ENCODE peak calls at places on chromosomes 13 and 19, in five cellular contexts. E is endothelial cell, O is AG09319, X is progenitor cell of endocrine pancreas, N is neural crest cell. C is an unnamed sample.

GRCh38 chr13:99955747-99956472 is 15.7 kb downstream of the ZIC5 start:
- DNase-seq in E (peak), O (no peak), X (no peak), N (no peak), C (no peak)

GRCh38 chr13:26034018-26034417 is 17.8 kb downstream of the SHISA2 start:
- DNase-seq in E (no peak), O (no peak), X (no peak), N (no peak), C (no peak)

GRCh38 chr13:20206065-20206725 is 13.5 kb upstream of the GJB2 start:
- DNase-seq in E (no peak), O (no peak), X (no peak), N (no peak), C (no peak)

GRCh38 chr13:21695536-21695935 is 24.7 kb downstream of the FGF9 start:
- DNase-seq in E (no peak), O (no peak), X (no peak), N (no peak), C (no peak)

GRCh38 chr19:34962945-34963530 is 991 bp downstream of the ZNF792 start:
- DNase-seq in E (peak), O (no peak), X (no peak), N (no peak), C (no peak)

GRCh38 chr19:4323692-4324091 is 14.9 kb downstream of the STAP2 start:
- DNase-seq in E (no peak), O (no peak), X (no peak), N (no peak), C (no peak)

GRCh38 chr13:59259416-59260000 is 904.2 kb downstream of the DIAPH3 start:
- DNase-seq in E (no peak), O (no peak), X (no peak), N (no peak), C (no peak)

GRCh38 chr13:88622362-88622973 is 951.3 kb downstream of the SLITRK5 start:
- DNase-seq in E (no peak), O (no peak), X (no peak), N (no peak), C (peak)

GRCh38 chr13:98332691-98333090 is 155.6 kb upstream of the RNF113B start:
- DNase-seq in E (no peak), O (no peak), X (no peak), N (no peak), C (no peak)

GRCh38 chr13:67736646-67737420 is 506.7 kb upstream of the PCDH9 start:
- DNase-seq in E (peak), O (no peak), X (peak), N (peak), C (no peak)

GRCh38 chr13:113777311-113778260 is 18.6 kb downstream of the TMEM255B start:
- DNase-seq in E (peak), O (no peak), X (peak), N (peak), C (no peak)

GRCh38 chr13:56902276-56902675 is 238.4 kb upstream of the PRR20A start:
- DNase-seq in E (no peak), O (no peak), X (no peak), N (no peak), C (no peak)

GRCh38 chr19:5774921-5775320 is 9.6 kb downstream of the PRR22 start:
- DNase-seq in E (no peak), O (no peak), X (no peak), N (no peak), C (no peak)

GRCh38 chr19:50315773-50316448 is 13.3 kb downstream of the KCNC3 start:
- DNase-seq in E (no peak), O (no peak), X (no peak), N (no peak), C (no peak)

GRCh38 chr13:113029487-113030258 is 60.7 kb downstream of the MCF2L start:
- DNase-seq in E (peak), O (no peak), X (peak), N (peak), C (peak)

GRCh38 chr19:37304190-37304883 is 66.6 kb upstream of the ZNF527 start:
- DNase-seq in E (no peak), O (no peak), X (peak), N (peak), C (no peak)

GRCh38 chr13:85095887-85096286 is 703.3 kb downstream of the SLITRK6 start:
- DNase-seq in E (no peak), O (no peak), X (no peak), N (no peak), C (no peak)

DNA sequence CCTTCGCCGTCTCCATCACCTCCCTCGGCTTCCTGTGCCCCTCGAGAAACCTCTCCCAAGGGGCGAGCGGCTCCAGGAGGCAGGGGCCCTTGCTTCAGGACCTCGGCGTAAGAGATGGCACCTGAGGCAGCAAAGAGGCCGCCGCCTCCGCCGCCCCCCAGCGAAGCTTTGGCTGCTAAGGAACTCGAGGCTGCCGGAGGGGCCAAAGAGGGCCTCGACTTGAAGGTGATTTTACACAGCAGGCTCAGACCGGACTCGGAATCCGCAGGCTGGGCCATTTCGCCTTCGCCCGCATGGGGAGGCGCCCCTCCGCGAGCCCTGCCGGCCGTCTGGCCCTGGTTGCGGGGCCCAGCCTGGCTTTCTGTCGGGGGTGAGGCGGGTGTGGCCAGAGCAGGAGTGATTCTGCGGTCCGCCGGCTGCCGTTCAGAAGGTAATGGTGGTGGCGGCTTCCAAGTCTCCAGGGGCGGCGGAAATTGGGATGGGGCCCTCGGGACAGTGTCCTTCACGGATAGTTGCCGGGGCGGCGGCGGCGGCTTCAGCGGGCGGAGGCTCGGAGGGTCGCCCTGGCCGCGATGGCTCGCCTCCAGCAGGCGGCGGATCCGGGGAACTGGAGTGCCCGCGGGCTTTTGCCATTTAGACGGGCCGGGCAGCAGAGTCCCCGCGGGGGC is 1.4 kb downstream of the GGN start:
- DNase-seq in E (peak), O (no peak), X (no peak), N (no peak), C (no peak)
- TF ChIP-seq CTCF in E (no peak), O (no peak), X (no peak), N (no peak), C (no peak)

GRCh38 chr19:8335343-8336071 is 7.6 kb downstream of the KANK3 start:
- DNase-seq in E (no peak), O (no peak), X (no peak), N (no peak), C (no peak)
- TF ChIP-seq CTCF in E (no peak), O (no peak), X (peak), N (peak), C (no peak)

DNA sequence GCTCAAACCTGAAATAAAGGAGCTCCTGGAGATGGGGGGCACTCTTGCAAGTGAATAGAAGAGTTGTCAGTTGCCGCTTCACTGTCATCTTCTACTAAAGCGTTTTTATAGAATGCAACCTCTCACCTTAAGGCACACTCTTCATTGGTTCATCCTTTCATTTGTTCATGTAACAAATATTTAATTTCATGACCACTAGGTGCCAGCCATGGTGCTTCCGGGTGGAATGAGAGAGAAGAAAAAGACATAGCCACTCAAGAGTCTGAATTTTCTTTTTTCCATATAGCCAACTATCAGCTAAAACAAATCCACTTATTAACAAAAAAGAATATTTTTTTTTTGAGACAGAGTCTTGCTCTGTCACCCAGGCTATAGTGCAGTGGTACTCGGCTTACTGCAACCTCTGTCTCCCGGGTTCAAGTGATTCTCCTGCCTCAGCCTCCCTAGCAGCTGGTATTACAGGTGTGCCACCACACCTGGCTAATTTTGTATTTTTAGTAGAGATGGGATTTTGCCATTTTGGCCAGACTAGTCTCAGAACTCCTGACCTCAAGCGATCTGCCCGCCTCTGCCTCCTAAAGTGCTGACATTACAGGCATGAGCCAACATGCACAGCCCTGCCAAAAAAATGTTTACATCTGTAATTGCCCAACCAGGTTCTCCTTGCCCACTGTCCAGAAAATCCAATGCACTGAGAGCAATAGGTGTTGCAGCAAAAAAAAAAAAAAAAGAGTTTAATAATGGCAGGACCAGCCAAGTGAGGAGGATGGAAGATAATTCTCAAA is 22.1 kb upstream of the SACS start:
- DNase-seq in E (no peak), O (no peak), X (no peak), N (no peak), C (no peak)
- TF ChIP-seq CTCF in E (no peak), O (no peak), X (no peak), N (no peak), C (no peak)

DNA sequence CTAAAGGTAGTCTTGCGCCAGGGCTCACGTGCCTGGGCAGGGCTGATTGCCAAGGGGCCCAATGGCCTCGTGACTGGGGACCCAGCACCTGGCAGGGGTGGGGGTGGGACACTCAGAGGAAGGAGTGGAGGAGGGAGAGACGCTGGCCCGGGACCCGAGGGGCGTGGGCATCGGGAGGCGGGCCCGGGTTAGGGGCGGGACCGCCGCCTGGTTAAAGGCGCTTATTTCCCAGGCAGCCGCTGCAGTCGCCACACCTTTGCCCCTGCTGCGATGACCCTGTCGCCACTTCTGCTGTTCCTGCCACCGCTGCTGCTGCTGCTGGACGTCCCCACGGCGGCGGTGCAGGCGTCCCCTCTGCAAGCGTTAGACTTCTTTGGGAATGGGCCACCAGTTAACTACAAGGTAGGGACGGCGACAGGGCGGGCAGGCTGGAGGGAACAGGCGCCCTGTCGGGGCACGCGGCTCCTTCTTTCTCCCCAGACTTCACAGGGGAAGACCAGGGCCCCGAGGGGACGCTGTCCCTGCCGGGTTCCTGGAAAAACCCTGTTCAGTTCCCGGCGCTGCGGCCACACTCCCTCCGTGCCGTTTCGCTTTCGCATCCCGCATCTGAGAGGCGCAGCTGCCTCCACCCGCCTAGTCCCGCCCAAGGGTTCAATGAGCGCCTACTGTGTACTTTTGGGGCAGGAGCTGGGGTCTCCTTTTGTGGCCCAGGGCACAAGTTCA is at the start of gene IFI30:
- DNase-seq in E (no peak), O (no peak), X (no peak), N (no peak), C (peak)
- TF ChIP-seq CTCF in E (no peak), O (no peak), X (no peak), N (no peak), C (no peak)

DNA sequence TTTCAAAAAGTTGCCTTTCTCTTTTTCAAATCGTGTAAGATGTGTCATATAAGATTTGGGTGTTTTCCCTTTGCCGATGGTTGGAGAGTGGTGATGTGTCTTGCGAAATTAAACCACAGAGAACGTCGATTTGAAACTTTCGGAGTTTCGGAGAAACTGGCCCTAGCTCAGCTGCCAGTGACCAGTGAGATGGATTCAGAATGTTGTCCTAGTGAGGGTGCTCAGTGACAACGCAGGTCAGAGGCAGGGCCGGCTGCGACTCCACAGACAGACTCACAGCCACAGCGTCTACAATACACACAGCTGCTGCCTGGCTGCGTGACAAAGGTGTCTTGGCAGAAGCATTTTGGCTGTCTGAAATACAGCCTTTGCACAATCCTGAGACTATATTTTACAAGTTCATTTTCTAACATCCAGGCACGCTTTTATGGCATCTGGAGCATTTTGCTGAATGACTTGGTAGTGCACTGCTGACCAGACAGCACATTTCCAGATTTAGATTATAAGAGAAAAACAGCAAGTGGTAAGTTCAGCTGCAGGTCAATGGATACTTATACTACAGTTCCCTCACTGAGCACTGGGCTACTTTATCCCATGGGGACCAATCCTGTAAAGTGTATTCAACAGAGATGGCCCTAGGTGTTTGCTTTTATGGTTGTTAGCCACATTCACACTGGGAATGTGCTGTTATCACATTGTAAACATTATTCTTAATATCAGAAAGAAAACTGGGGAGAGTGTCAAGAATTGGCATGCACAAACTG is 207.5 kb downstream of the KCNRG start:
- DNase-seq in E (no peak), O (no peak), X (no peak), N (no peak), C (no peak)
- TF ChIP-seq CTCF in E (no peak), O (no peak), X (no peak), N (no peak), C (no peak)

C was measured in CD4-positive, alpha-beta T cell.